ENCODE peak calls at places on chromosome 22, in seven cellular contexts. K is ureter; T is activated CD4-positive, alpha-beta T cell treated with anti-CD3 and anti-CD28 coated beads, Interleukin-2, amount 50 U/mL, for 24 hours; A is activated gamma-delta T cell; L is H4; V is endothelial cell; E is ovary. J is an unnamed sample.

GRCh38 chr22:38609371-38609770 is 39.4 kb upstream of the DMC1 start:
- DNase-seq in K (no peak), T (no peak), A (no peak), L (no peak), V (no peak), E (no peak), J (no peak)

GRCh38 chr22:43923191-43923590 is 414 bp upstream of the PNPLA3 start:
- DNase-seq in K (no peak), T (no peak), A (no peak), L (peak), V (no peak), E (no peak), J (no peak)

GRCh38 chr22:36544107-36544620 is 15.2 kb upstream of the EIF3D start:
- DNase-seq in K (no peak), T (no peak), A (no peak), L (no peak), V (no peak), E (no peak), J (no peak)

GRCh38 chr22:20526628-20527355 is 19.4 kb downstream of the MED15 start:
- DNase-seq in K (no peak), T (no peak), A (no peak), L (no peak), V (no peak), E (no peak), J (no peak)

GRCh38 chr22:50011447-50012200 is 941 bp downstream of the IL17REL start:
- DNase-seq in K (no peak), T (no peak), A (no peak), L (no peak), V (peak), E (no peak), J (no peak)

GRCh38 chr22:44026066-44026629 is 2.0 kb downstream of the PARVB start:
- DNase-seq in K (no peak), T (no peak), A (no peak), L (no peak), V (no peak), E (no peak), J (no peak)

GRCh38 chr22:46777609-46777970 is 15.1 kb downstream of the TBC1D22A start:
- DNase-seq in K (no peak), T (peak), A (no peak), L (no peak), V (no peak), E (no peak), J (no peak)

GRCh38 chr22:21701384-21701971 is 34.1 kb downstream of the YPEL1 start:
- DNase-seq in K (no peak), T (no peak), A (no peak), L (no peak), V (no peak), E (no peak), J (no peak)

GRCh38 chr22:26903030-26903856 is 245.9 kb downstream of the MIAT start:
- DNase-seq in K (no peak), T (no peak), A (no peak), L (no peak), V (peak), E (no peak), J (no peak)

GRCh38 chr22:45896153-45896951 is 80.6 kb downstream of the WNT7B start:
- DNase-seq in K (peak), T (no peak), A (no peak), L (no peak), V (no peak), E (no peak), J (no peak)